ENCODE peak calls at places on chromosomes 7 and 10, in six cellular contexts. N is trophoblast cell, Z is IMR-90, F is colonic mucosa, A is tibial nerve, T is prostate gland. X is an unnamed sample. For H3K36me3 and H3K4me1, the result is how much of the 10 kb centered on the place peaks cover.

GRCh38 chr10:6173203-6173602 is 29.5 kb upstream of the PFKFB3 start:
- DNase-seq in N (no peak), Z (no peak), F (no peak), A (no peak), T (no peak), X (no peak)

GRCh38 chr10:75495434-75496190 is 64.2 kb downstream of the LRMDA start:
- DNase-seq in N (no peak), Z (no peak), F (no peak), A (no peak), T (no peak), X (no peak)

GRCh38 chr10:120392245-120392644 is 64.8 kb upstream of the PLPP4 start:
- DNase-seq in N (no peak), Z (no peak), F (no peak), A (no peak), T (no peak), X (peak)

GRCh38 chr7:151859948-151860685 is 16.8 kb downstream of the PRKAG2 start:
- DNase-seq in N (no peak), Z (no peak), F (no peak), A (no peak), T (no peak), X (no peak)

GRCh38 chr10:128854965-128855364 is 612.1 kb upstream of the MGMT start:
- DNase-seq in N (no peak), Z (no peak), F (peak), A (peak), T (peak), X (peak)

GRCh38 chr7:137304624-137305235 is 38.8 kb downstream of the PTN start:
- DNase-seq in N (peak), Z (peak), F (no peak), A (no peak), T (no peak), X (peak)

GRCh38 chr7:7829667-7830066 is 111.3 kb upstream of the RPA3 start:
- DNase-seq in N (peak), Z (no peak), F (no peak), A (no peak), T (no peak), X (no peak)

GRCh38 chr7:1978656-1979590 is 253.8 kb downstream of the MAD1L1 start:
- DNase-seq in N (no peak), Z (no peak), F (no peak), A (no peak), T (no peak), X (no peak)

GRCh38 chr7:7183833-7184463 is 1.6 kb downstream of the C1GALT1 start:
- DNase-seq in N (peak), Z (no peak), F (no peak), A (no peak), T (no peak), X (peak)

GRCh38 chr7:32586291-32587221 is 91.3 kb downstream of the AVL9 start:
- DNase-seq in N (no peak), Z (peak), F (no peak), A (no peak), T (no peak), X (peak)

GRCh38 chr10:65993451-65993850 is 932.4 kb upstream of the LRRTM3 start:
- DNase-seq in N (no peak), Z (no peak), F (no peak), A (no peak), T (no peak), X (no peak)

GRCh38 chr10:132538031-132538789 is 623 bp downstream of the INPP5A start:
- DNase-seq in N (no peak), Z (no peak), F (no peak), A (no peak), T (no peak), X (no peak)

GRCh38 chr10:63710703-63711102 is 189.5 kb downstream of the REEP3 start:
- DNase-seq in N (no peak), Z (no peak), F (no peak), A (no peak), T (no peak), X (no peak)

GRCh38 chr10:26516540-26517101 is 78.5 kb downstream of the APBB1IP start:
- DNase-seq in N (peak), Z (no peak), F (no peak), A (no peak), T (no peak), X (peak)

GRCh38 chr7:118352854-118353453 is 128.4 kb downstream of the ANKRD7 start:
- DNase-seq in N (peak), Z (no peak), F (no peak), A (no peak), T (no peak), X (peak)

GRCh38 chr7:10855583-10855982 is 118.1 kb upstream of the PHF14 start:
- DNase-seq in N (no peak), Z (no peak), F (no peak), A (no peak), T (no peak), X (no peak)

GRCh38 chr10:47092822-47093221 is 181.6 kb downstream of the PTPN20 start:
- DNase-seq in N (no peak), Z (no peak), F (no peak), A (no peak), T (no peak), X (no peak)

GRCh38 chr7:44587843-44588711 is 6.0 kb upstream of the TMED4 start:
- DNase-seq in N (peak), Z (peak), F (peak), A (no peak), T (peak), X (peak)

GRCh38 chr10:110459600-110459999 is 38.1 kb upstream of the DUSP5 start:
- DNase-seq in N (no peak), Z (no peak), F (no peak), A (no peak), T (no peak), X (no peak)

GRCh38 chr10:97851341-97852001 is 1.8 kb downstream of the GOLGA7B start:
- DNase-seq in N (no peak), Z (no peak), F (no peak), A (no peak), T (no peak), X (no peak)

GRCh38 chr7:137957887-137958286 is 44.0 kb downstream of the CREB3L2 start:
- DNase-seq in N (peak), Z (no peak), F (no peak), A (no peak), T (no peak), X (no peak)

GRCh38 chr10:96456296-96456840 is 57.4 kb downstream of the TLL2 start:
- DNase-seq in N (no peak), Z (no peak), F (no peak), A (no peak), T (no peak), X (no peak)

GRCh38 chr7:115782716-115783460 is 247.7 kb downstream of the TFEC start:
- DNase-seq in N (no peak), Z (no peak), F (no peak), A (no peak), T (no peak), X (peak)

GRCh38 chr7:141915565-141915964 is 634 bp upstream of the OR9A4 start:
- DNase-seq in N (peak), Z (no peak), F (peak), A (no peak), T (no peak), X (no peak)

GRCh38 chr10:99742701-99743100 is 10.7 kb downstream of the CUTC start:
- DNase-seq in N (no peak), Z (peak), F (no peak), A (no peak), T (no peak), X (peak)

GRCh38 chr10:570631-571565 is 118.6 kb downstream of the DIP2C start:
- DNase-seq in N (no peak), Z (no peak), F (no peak), A (no peak), T (no peak), X (no peak)

GRCh38 chr7:79353720-79354468 is 99.6 kb downstream of the MAGI2 start:
- DNase-seq in N (no peak), Z (no peak), F (no peak), A (no peak), T (no peak), X (no peak)

GRCh38 chr7:137003071-137003470 is 134.6 kb downstream of the CHRM2 start:
- DNase-seq in N (peak), Z (no peak), F (no peak), A (no peak), T (no peak), X (no peak)

GRCh38 chr10:70096705-70097420 is 35.8 kb downstream of the AIFM2 start:
- DNase-seq in N (no peak), Z (no peak), F (no peak), A (no peak), T (no peak), X (no peak)

GRCh38 chr10:90138844-90139243 is 437.5 kb downstream of the KIF20B start:
- DNase-seq in N (peak), Z (no peak), F (no peak), A (no peak), T (no peak), X (no peak)

GRCh38 chr10:90133606-90134005 is 432.2 kb downstream of the KIF20B start:
- DNase-seq in N (no peak), Z (no peak), F (no peak), A (no peak), T (no peak), X (no peak)

GRCh38 chr10:90136731-90137316 is 435.4 kb downstream of the KIF20B start:
- DNase-seq in N (peak), Z (peak), F (no peak), A (no peak), T (no peak), X (peak)
- H3K36me3 ChIP-seq in N (under half), Z (under half), F (under half), A (under half), T (under half), X (under half)

DNA sequence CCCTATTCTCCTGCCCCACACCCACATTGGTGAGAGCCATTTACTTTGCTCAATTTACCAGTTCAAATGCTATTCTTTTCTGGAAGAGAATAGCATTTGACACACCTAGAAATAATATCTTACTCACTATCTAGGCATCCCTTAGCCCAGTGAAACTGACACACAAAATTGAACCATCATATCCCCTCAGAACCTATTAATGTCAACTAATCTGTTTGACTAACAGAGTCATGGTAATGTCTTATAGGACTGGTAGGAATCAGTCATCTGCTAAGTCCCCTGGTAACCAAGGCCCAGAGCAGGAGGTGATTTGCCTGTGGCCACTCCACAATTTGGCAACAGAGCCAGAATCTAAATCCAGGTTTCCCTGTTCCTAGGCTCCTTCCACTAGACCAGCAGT is 63.3 kb downstream of the PPP1R3C start:
- DNase-seq in N (no peak), Z (no peak), F (no peak), A (no peak), T (no peak), X (no peak)
- H3K4me1 ChIP-seq in N (under half), Z (under half), F (under half), A (under half), T (under half), X (under half)

DNA sequence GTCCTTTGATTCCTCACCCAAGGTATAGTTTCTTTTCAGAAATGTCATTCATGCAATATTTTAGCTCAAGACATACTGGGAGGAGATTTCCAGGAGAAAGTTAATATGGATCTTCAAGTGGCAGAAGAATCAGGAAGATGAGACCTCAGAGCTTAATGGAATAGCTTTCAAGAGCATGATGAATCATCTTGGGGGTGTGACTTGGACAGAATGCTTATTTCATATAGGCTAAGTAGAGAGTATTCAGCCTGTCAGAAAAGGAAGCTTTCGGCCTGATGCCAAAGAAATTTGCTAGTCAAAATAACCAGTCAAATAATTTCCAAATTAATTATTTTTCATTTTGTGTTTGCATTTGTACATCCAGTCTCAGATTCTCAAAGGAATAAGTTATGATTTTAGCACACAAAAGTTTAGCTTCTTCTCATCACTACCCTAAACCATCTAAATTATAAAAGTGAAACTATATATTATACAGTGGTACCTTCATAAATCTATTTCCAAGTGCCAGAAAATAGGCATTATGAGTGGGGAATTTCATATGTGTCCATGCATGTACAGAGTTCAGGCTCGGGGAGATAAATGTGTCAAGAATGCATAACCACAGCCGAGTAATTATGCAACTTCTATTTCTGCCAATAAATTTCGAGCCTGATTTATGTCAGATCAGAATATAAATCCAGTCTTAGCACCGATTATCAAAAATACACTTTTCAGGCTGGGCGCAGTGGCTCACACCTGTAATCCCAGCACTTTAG is 27.3 kb upstream of the CALD1 start:
- DNase-seq in N (peak), Z (peak), F (no peak), A (no peak), T (no peak), X (peak)
- H3K4me3 ChIP-seq in N (no peak), Z (no peak), F (no peak), A (no peak), T (no peak), X (no peak)

DNA sequence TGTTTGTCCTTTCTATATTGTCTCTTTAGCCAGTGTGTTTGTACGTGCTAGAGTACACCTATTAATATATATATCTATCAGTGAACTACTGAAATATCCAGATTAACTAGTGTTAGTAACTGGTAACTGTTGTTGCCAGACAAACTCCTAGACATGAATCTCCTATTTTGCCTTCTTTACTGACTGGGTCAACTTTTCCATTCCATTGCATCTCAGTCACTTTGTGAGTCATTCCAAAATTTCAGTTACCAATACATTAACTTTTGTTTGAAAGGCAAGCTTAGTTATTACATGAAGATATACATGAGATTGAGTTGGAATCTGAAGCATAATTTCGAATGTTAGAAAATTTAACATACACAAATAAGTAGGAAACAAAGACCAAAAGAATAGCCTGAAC is 51.4 kb downstream of the BTAF1 start:
- DNase-seq in N (peak), Z (peak), F (no peak), A (no peak), T (no peak), X (peak)
- H3K36me3 ChIP-seq in N (under half), Z (under half), F (under half), A (under half), T (under half), X (under half)

GRCh38 chr7:41187322-41187721 is 515.6 kb downstream of the INHBA start:
- DNase-seq in N (peak), Z (no peak), F (no peak), A (no peak), T (no peak), X (no peak)

GRCh38 chr7:41189866-41190265 is 513.0 kb downstream of the INHBA start:
- DNase-seq in N (peak), Z (peak), F (no peak), A (no peak), T (no peak), X (peak)

GRCh38 chr7:41188163-41189130 is 514.4 kb downstream of the INHBA start:
- DNase-seq in N (peak), Z (peak), F (no peak), A (no peak), T (no peak), X (peak)

GRCh38 chr7:41193738-41194287 is 509.1 kb downstream of the INHBA start:
- DNase-seq in N (no peak), Z (no peak), F (no peak), A (no peak), T (no peak), X (no peak)

DNA sequence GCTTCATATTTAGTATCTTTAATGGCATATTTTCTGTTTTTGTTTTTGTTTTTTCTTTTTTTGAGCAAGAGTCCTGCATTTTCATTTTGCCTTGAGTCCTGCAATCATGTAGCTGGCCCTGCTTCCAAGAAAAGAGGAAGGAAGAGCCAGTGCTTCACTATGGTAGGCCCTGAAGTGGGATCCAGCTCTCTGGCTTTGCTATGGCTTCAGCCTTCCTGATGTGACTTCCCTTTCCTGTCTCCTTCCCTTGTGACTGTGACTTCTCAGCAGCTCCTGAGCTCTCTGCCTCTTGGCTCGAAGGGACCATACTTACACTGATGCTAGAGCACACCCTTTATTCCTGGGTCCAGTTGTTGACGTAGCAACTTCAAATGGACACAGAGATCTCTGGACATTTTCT is 512.3 kb downstream of the INHBA start:
- DNase-seq in N (no peak), Z (no peak), F (no peak), A (no peak), T (no peak), X (no peak)
- H3K4me1 ChIP-seq in N (under half), Z (under half), F (under half), A (under half), T (under half), X (under half)

DNA sequence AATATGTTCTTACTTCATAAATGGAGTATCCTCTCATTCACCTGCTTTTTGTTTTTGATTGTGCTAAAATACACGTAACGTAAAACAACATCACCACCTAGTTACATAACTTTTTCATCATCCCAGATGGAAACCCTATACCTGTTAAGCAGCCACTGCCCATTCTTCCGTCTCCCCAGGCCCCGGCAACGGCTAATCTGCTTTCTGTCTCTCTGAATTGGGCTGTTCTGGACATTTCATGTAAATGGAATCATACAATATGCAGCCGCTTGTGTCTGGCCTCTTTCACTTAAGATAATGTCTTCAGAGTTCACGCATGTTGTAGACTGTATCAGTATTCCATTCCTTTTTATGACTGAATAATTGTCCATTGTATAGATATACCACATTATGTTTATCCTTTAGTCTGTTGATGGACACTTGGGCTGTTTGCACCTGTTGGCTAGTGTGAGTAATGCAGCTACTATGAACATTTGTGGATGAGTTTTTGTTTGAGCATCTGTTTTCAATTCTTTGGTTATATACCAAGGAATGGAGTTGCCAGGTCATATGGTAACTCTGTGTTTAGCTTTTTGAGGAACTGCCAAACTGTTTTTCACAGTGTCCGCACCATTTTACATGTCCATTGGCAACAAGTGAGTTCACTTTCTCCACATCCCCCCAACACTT is 14.1 kb upstream of the SUN1 start:
- DNase-seq in N (peak), Z (peak), F (no peak), A (no peak), T (no peak), X (peak)
- H3K4me3 ChIP-seq in N (no peak), Z (no peak), F (no peak), A (no peak), T (no peak), X (peak)

DNA sequence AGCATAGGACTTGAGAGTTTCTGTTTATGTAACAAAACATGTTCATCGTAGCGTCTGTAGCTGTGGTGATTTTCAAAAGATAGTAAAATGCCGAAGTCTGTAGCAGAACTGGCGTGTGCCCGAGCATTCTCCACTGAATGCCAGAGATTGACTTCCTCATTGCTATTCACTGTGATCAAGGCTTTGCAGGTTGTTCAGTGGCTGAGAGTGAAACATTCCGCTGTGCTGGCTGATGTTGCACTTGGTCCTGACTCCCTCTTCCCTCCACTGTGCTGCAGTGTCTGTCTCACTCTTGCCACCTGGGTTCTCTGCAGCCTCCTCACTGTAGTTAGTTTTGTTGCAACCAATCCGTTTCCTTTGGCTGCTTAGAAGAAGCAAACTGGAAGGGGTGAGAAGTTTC is 37.6 kb downstream of the FHIP2A start:
- DNase-seq in N (peak), Z (no peak), F (no peak), A (no peak), T (no peak), X (peak)
- H3K36me3 ChIP-seq in N (under half), Z (under half), F (under half), A (under half), T (under half), X (under half)

GRCh38 chr7:128274246-128274889 is 33.3 kb downstream of the LEP start:
- DNase-seq in N (no peak), Z (no peak), F (no peak), A (no peak), T (no peak), X (no peak)
- H3K4me1 ChIP-seq in N (under half), Z (under half), F (under half), A (under half), T (under half), X (under half)